ENCODE peak calls at places on chromosome 18, in seven cellular contexts. I is K562, Q is transverse colon, B is suprapubic skin, Z is stomach, T is HepG2, C is upper lobe of left lung. K is an unnamed sample.

GRCh38 chr18:29076645-29077044 is 899.7 kb upstream of the CDH2 start:
- DNase-seq in I (no peak), C (no peak), Q (no peak), T (no peak), B (no peak), Z (no peak), K (no peak)

GRCh38 chr18:64717026-64717425 is 568.1 kb upstream of the LINC00305 start:
- DNase-seq in I (no peak), Z (no peak), B (no peak), C (no peak), Q (no peak), T (no peak), K (no peak)

GRCh38 chr18:78603584-78603983 is 376.0 kb upstream of the SALL3 start:
- DNase-seq in B (no peak), T (no peak), I (no peak), Z (no peak), C (no peak), Q (no peak), K (no peak)

GRCh38 chr18:80159713-80160636 is 50.9 kb downstream of the ADNP2 start:
- DNase-seq in T (no peak), I (no peak), C (peak), B (no peak), Q (no peak), Z (no peak), K (no peak)

GRCh38 chr18:48781041-48781989 is 169.4 kb downstream of the SMAD7 start:
- DNase-seq in Z (peak), B (peak), T (peak), C (peak), I (peak), Q (peak), K (peak)

GRCh38 chr18:48032876-48033769 is 102.7 kb upstream of the SMAD2 start:
- DNase-seq in Z (no peak), C (no peak), B (peak), I (no peak), T (no peak), Q (no peak), K (peak)

GRCh38 chr18:74760436-74760835 is 162.8 kb downstream of the ZNF407 start:
- DNase-seq in B (no peak), Q (no peak), I (no peak), T (no peak), Z (no peak), C (no peak), K (no peak)

GRCh38 chr18:9293948-9294347 is 40.6 kb upstream of the TWSG1 start:
- DNase-seq in C (no peak), Q (no peak), T (no peak), Z (no peak), B (no peak), I (no peak), K (no peak)

GRCh38 chr18:79393181-79393598 is 2.5 kb upstream of the NFATC1 start:
- DNase-seq in Q (no peak), Z (no peak), T (no peak), B (no peak), I (no peak), C (peak), K (peak)

GRCh38 chr18:39796413-39796812 is 2158.6 kb upstream of the PIK3C3 start:
- DNase-seq in Z (no peak), C (no peak), Q (no peak), I (no peak), T (peak), B (no peak), K (no peak)

GRCh38 chr18:44901283-44901682 is 220.6 kb downstream of the SETBP1 start:
- DNase-seq in T (no peak), Q (no peak), I (no peak), B (no peak), C (no peak), Z (no peak), K (no peak)

GRCh38 chr18:76380791-76381405 is 114.1 kb downstream of the ZNF516 start:
- DNase-seq in B (peak), C (no peak), Z (no peak), Q (no peak), I (peak), T (no peak), K (peak)

DNA sequence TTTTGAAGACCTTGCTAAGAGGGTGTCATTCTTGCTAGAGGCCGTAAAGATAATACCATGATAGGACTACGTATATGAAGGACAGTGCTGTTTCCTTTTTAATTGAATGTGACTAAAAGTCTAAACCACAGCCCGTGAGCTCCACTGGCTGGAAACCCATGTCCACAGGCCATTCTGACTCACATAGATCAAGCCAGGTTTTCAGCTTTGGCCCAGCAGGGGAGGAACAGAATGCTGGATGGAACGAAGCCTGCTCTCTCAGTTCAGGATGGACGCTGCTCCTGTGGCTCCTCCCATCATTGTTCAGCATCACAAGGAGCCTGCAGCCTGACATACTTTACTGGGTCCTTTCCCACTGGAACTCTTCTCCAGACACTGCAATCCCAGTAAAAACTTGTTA is 47.6 kb downstream of the ALPK2 start:
- DNase-seq in T (no peak), I (no peak), B (no peak), Z (no peak), C (no peak), Q (no peak), K (no peak)
- TF ChIP-seq CTCF in T (no peak), I (no peak), B (no peak), Z (no peak), C (no peak), Q (no peak), K (no peak)

GRCh38 chr18:37671119-37671518 is 105.5 kb upstream of the CELF4 start:
- DNase-seq in Z (no peak), C (peak), I (no peak), B (no peak), T (no peak), Q (no peak), K (no peak)

GRCh38 chr18:37667836-37668235 is 102.2 kb upstream of the CELF4 start:
- DNase-seq in Z (no peak), T (no peak), Q (no peak), C (no peak), B (no peak), I (no peak), K (no peak)

GRCh38 chr18:37669991-37670534 is 104.5 kb upstream of the CELF4 start:
- DNase-seq in B (no peak), Q (no peak), C (peak), Z (no peak), T (no peak), I (peak), K (peak)

GRCh38 chr18:37666986-37667385 is 101.4 kb upstream of the CELF4 start:
- DNase-seq in Z (no peak), T (no peak), I (no peak), B (no peak), Q (no peak), C (no peak), K (no peak)

DNA sequence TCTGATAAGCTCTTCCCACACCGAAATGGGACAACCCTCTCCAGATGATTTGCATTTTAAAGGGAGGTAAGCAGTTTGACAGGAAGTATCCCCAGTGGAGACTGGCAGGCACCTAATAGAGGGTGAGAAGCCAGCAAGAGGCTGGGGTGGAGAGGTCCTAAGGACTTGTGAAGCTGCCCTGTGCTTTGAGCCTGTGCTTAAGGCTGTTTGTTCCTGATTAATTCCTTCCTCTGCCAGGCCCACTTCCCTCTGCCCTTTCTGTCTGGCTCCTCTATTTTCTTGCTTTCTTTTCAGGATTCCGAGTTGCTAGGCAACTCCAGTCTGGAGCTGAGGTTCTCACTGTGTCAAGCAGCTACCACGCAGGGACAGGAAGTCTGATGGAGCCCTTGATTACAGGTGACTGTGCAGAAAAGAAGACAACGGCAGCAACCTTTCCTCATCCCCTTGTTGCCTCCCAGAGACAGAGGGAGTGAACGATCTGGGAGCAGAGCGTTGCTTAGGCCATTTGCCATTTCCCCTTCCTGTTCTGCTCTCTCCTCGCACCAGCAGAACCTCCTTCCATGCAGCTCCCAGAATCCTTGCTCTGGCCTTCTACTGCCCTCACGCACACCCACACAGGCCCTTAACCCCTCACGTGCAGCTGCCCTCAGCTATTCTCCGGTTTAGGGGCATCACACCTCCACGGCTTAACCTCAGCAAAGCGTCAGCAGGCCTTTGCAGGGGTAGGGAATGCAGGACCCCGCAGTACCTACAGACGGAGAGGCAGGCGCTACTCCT is 103.6 kb upstream of the CELF4 start:
- DNase-seq in C (no peak), T (no peak), I (no peak), B (no peak), Z (no peak), Q (no peak), K (peak)
- TF ChIP-seq EP300 in C (no peak), T (no peak), I (no peak), B (no peak), Z (no peak), Q (no peak), K (no peak)

DNA sequence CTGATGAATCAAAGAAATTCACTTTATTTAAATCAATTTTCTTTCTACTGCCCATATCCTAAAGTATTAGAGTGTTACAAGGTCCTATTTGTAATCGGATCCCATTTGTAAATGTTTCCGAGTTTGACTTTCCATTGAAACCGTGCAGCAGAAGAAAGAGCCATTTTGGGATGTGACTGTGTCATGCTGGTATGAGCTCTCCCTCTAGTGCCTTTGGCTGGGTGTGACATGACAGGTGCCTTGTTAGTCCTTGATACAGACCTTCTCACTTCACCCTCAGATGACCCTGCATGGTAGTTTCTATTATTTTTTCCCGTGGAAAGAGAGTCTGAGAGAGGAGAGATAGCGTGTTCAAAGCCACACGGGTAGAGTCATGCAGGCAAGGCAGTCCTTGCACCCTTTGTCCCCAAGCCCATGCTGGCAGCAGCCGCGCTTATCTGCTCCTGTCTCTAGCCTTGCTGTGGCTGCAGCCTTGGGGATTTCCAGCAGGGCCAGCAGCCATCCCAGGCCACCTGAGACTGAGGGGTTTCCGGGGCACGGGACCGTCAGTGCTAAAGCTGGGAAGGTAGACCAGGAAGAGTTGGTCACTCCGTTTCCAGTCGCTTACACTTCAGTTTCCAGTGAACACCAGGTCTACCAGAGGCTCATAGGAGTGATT is 21.4 kb downstream of the CHMP1B start:
- DNase-seq in C (no peak), Q (no peak), Z (peak), T (peak), B (no peak), I (peak), K (no peak)
- TF ChIP-seq POLR2AphosphoS5 in C (no peak), Q (no peak), Z (peak), T (no peak), B (no peak), I (no peak), K (no peak)

GRCh38 chr18:6759579-6759978 is 30.1 kb downstream of the ARHGAP28 start:
- DNase-seq in B (no peak), I (no peak), T (no peak), C (no peak), Z (no peak), Q (no peak), K (no peak)

GRCh38 chr18:6751207-6751606 is 21.7 kb downstream of the ARHGAP28 start:
- DNase-seq in T (no peak), C (no peak), I (no peak), Z (no peak), B (no peak), Q (no peak), K (no peak)

GRCh38 chr18:6752200-6752873 is 22.8 kb downstream of the ARHGAP28 start:
- DNase-seq in C (no peak), Z (no peak), Q (no peak), T (no peak), I (no peak), B (no peak), K (no peak)

GRCh38 chr18:6757966-6758365 is 28.4 kb downstream of the ARHGAP28 start:
- DNase-seq in Q (no peak), B (no peak), T (no peak), Z (no peak), C (no peak), I (no peak), K (no peak)

DNA sequence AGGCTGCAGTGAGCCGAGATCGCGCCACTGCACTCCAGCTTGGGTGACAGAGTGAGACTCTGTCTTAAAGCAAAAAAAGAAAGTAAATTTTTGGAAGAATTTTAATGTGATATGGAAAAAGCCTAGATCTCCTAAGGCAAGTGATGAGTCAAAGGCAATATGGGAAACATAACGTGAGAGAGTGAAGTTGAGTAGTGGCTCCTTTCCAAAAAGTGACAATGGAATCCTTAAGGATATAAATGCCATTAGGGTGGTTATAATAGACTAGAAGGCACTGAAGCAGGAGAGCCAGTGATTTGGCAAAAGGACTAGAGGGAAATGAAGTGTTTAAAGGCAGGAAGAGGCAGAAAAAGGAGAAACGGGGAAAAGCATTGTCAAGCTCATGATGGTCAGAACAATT is 25.6 kb downstream of the ARHGAP28 start:
- DNase-seq in Z (no peak), Q (no peak), B (no peak), I (no peak), C (no peak), T (no peak), K (no peak)
- TF ChIP-seq CTCF in Z (no peak), Q (no peak), B (no peak), I (no peak), C (no peak), T (no peak), K (no peak)

GRCh38 chr18:10518595-10519273 is 7.1 kb upstream of the NAPG start:
- DNase-seq in C (no peak), B (no peak), T (peak), I (peak), Q (peak), Z (peak), K (peak)
- TF ChIP-seq EP300 in C (no peak), B (no peak), T (no peak), I (no peak), Q (no peak), Z (no peak), K (no peak)

GRCh38 chr18:35939166-35939565 is 33.3 kb upstream of the RMP24 start:
- DNase-seq in Z (no peak), Q (no peak), I (no peak), T (no peak), C (no peak), B (no peak), K (no peak)

GRCh38 chr18:35942133-35942532 is 30.3 kb upstream of the RMP24 start:
- DNase-seq in T (no peak), Z (no peak), Q (no peak), I (no peak), C (no peak), B (no peak), K (no peak)

GRCh38 chr18:35938562-35938961 is 33.9 kb upstream of the RMP24 start:
- DNase-seq in I (no peak), T (no peak), Z (no peak), C (no peak), B (no peak), Q (no peak), K (no peak)

GRCh38 chr18:35941299-35941698 is 31.2 kb upstream of the RMP24 start:
- DNase-seq in I (no peak), T (no peak), Q (no peak), Z (no peak), B (no peak), C (no peak), K (no peak)

GRCh38 chr18:35942661-35943060 is 29.8 kb upstream of the RMP24 start:
- DNase-seq in Z (no peak), I (no peak), Q (no peak), B (no peak), T (no peak), C (no peak), K (no peak)
- TF ChIP-seq POLR2AphosphoS5 in Z (no peak), I (no peak), Q (no peak), B (no peak), T (no peak), C (no peak), K (no peak)

GRCh38 chr18:35029103-35029502 is 12.1 kb upstream of the MAPRE2 start:
- DNase-seq in C (no peak), I (no peak), Q (no peak), B (no peak), Z (no peak), T (no peak), K (no peak)

GRCh38 chr18:35030234-35030989 is 10.8 kb upstream of the MAPRE2 start:
- DNase-seq in T (no peak), C (no peak), B (no peak), Q (peak), Z (no peak), I (no peak), K (no peak)

GRCh38 chr18:35032113-35032512 is 9.1 kb upstream of the MAPRE2 start:
- DNase-seq in I (no peak), T (no peak), C (no peak), Z (no peak), Q (no peak), B (no peak), K (no peak)

GRCh38 chr18:35028556-35028955 is 12.7 kb upstream of the MAPRE2 start:
- DNase-seq in I (no peak), Z (no peak), Q (no peak), C (no peak), B (no peak), T (no peak), K (no peak)

GRCh38 chr18:35029770-35030169 is 11.4 kb upstream of the MAPRE2 start:
- DNase-seq in I (no peak), T (no peak), C (no peak), Q (no peak), B (no peak), Z (no peak), K (no peak)
- TF ChIP-seq CTCF in I (no peak), T (no peak), C (peak), Q (no peak), B (no peak), Z (no peak), K (no peak)

GRCh38 chr18:69259282-69259681 is 141.4 kb upstream of the DOK6 start:
- DNase-seq in T (no peak), Z (no peak), C (no peak), Q (no peak), B (no peak), I (no peak), K (no peak)

GRCh38 chr18:69261436-69261835 is 139.3 kb upstream of the DOK6 start:
- DNase-seq in I (no peak), Z (no peak), B (no peak), Q (no peak), C (no peak), T (no peak), K (no peak)

GRCh38 chr18:69257861-69258458 is 142.7 kb upstream of the DOK6 start:
- DNase-seq in Z (no peak), C (no peak), Q (no peak), T (peak), B (no peak), I (no peak), K (no peak)
- TF ChIP-seq EP300 in Z (no peak), C (no peak), Q (no peak), T (no peak), B (no peak), I (no peak), K (no peak)

GRCh38 chr18:37299471-37300304 is 265.9 kb downstream of the CELF4 start:
- DNase-seq in Z (peak), Q (peak), B (no peak), I (peak), T (peak), C (peak), K (peak)
- TF ChIP-seq POLR2AphosphoS5 in Z (peak), Q (no peak), B (no peak), I (no peak), T (no peak), C (peak), K (peak)

K was measured in sigmoid colon.